ENCODE peak calls at places on chromosomes 6 and 20, in eight cellular contexts. H, X, D, N, V, O, L and S are unnamed samples.

GRCh38 chr6:106886444-106886843 is 88.1 kb downstream of the CD24 start:
- DNase-seq in O (no peak), X (no peak), D (no peak), L (no peak), N (no peak), V (no peak), H (no peak), S (no peak)

GRCh38 chr20:49420811-49421295 is 61.6 kb downstream of the KCNB1 start:
- DNase-seq in X (no peak), L (no peak), O (no peak), V (no peak), H (peak), D (peak), N (no peak), S (no peak)

GRCh38 chr6:157253699-157254098 is 69.6 kb downstream of the TMEM242 start:
- DNase-seq in O (no peak), D (no peak), N (no peak), X (no peak), V (no peak), H (no peak), L (no peak), S (no peak)

GRCh38 chr6:105648276-105648675 is 245.4 kb upstream of the PREP start:
- DNase-seq in N (no peak), H (no peak), L (no peak), X (no peak), D (no peak), V (no peak), O (no peak), S (no peak)

GRCh38 chr20:46117704-46118467 is at the start of gene CD40:
- DNase-seq in O (peak), X (peak), V (no peak), N (peak), L (peak), D (peak), H (peak), S (no peak)

GRCh38 chr6:40956871-40957270 is 82.2 kb downstream of the UNC5CL start:
- DNase-seq in L (no peak), H (peak), X (no peak), D (no peak), N (no peak), O (no peak), V (no peak), S (no peak)

GRCh38 chr6:10154251-10154650 is 260.6 kb downstream of the TFAP2A start:
- DNase-seq in H (no peak), D (no peak), L (no peak), X (no peak), O (no peak), N (no peak), V (no peak), S (no peak)

GRCh38 chr6:90025418-90026089 is 131.3 kb downstream of the GJA10 start:
- DNase-seq in N (no peak), H (peak), D (no peak), O (no peak), L (peak), V (peak), X (no peak), S (no peak)

GRCh38 chr6:162058281-162058875 is 669.2 kb downstream of the PRKN start:
- DNase-seq in L (peak), H (peak), O (no peak), V (peak), X (no peak), D (no peak), N (no peak), S (no peak)

GRCh38 chr6:81138236-81138635 is 614.2 kb downstream of the TENT5A start:
- DNase-seq in D (no peak), H (peak), V (no peak), O (no peak), X (no peak), L (peak), N (no peak), S (no peak)

GRCh38 chr20:7458459-7458858 is 481.8 kb downstream of the HAO1 start:
- DNase-seq in O (no peak), L (no peak), V (no peak), D (no peak), X (no peak), H (no peak), N (no peak), S (no peak)

GRCh38 chr6:88566746-88567534 is 396.5 kb downstream of the RNGTT start:
- DNase-seq in X (no peak), O (no peak), D (no peak), N (peak), H (no peak), V (no peak), L (no peak), S (no peak)

GRCh38 chr20:59810376-59811187 is 122.9 kb downstream of the SYCP2 start:
- DNase-seq in L (no peak), O (no peak), H (no peak), D (no peak), N (no peak), X (no peak), V (no peak), S (no peak)

GRCh38 chr6:168782211-168782729 is 341.3 kb downstream of the SMOC2 start:
- DNase-seq in L (no peak), X (no peak), V (no peak), H (no peak), O (no peak), N (no peak), D (no peak), S (no peak)

GRCh38 chr6:101909376-101909775 is 515.9 kb downstream of the GRIK2 start:
- DNase-seq in D (no peak), N (no peak), X (no peak), L (no peak), H (no peak), O (no peak), V (no peak), S (no peak)

GRCh38 chr6:47064274-47064673 is 22.1 kb upstream of the ADGRF1 start:
- DNase-seq in D (no peak), L (peak), X (no peak), H (no peak), V (peak), O (no peak), N (no peak), S (no peak)

GRCh38 chr20:64188682-64189529 is 24.7 kb downstream of the MYT1 start:
- DNase-seq in V (peak), N (no peak), O (no peak), X (no peak), H (peak), D (peak), L (peak), S (peak)

GRCh38 chr6:90375681-90376439 is 79.2 kb upstream of the BACH2 start:
- DNase-seq in H (peak), D (no peak), V (no peak), O (no peak), N (no peak), L (peak), X (no peak), S (no peak)

GRCh38 chr6:70421509-70421908 is 8.2 kb downstream of the FAM135A start:
- DNase-seq in X (no peak), N (no peak), H (no peak), V (no peak), L (no peak), O (no peak), D (no peak), S (no peak)

GRCh38 chr20:52847739-52848359 is 124.3 kb upstream of the TSHZ2 start:
- DNase-seq in D (no peak), V (no peak), O (no peak), X (no peak), H (no peak), N (no peak), L (no peak), S (no peak)

GRCh38 chr20:46123482-46124245 is 5.5 kb downstream of the CD40 start:
- DNase-seq in D (no peak), V (no peak), H (no peak), N (no peak), L (no peak), X (no peak), O (no peak), S (peak)

GRCh38 chr6:107716688-107717089 is 107.4 kb downstream of the SCML4 start:
- DNase-seq in O (peak), L (peak), N (peak), D (peak), H (peak), V (no peak), X (peak), S (no peak)

GRCh38 chr6:1604347-1604990 is 5.2 kb upstream of the FOXC1 start:
- DNase-seq in L (peak), H (no peak), X (peak), V (peak), D (peak), N (peak), O (peak), S (no peak)

GRCh38 chr6:5398530-5398929 is 137.2 kb downstream of the FARS2 start:
- DNase-seq in H (peak), O (no peak), L (peak), N (peak), D (no peak), X (no peak), V (peak), S (no peak)

GRCh38 chr6:5403076-5403475 is 141.8 kb downstream of the FARS2 start:
- DNase-seq in X (no peak), H (no peak), N (no peak), D (no peak), L (no peak), V (peak), O (no peak), S (no peak)

GRCh38 chr6:5399391-5399790 is 138.1 kb downstream of the FARS2 start:
- DNase-seq in L (no peak), N (no peak), H (no peak), D (no peak), O (no peak), V (no peak), X (no peak), S (no peak)

GRCh38 chr6:5403619-5404018 is 142.3 kb downstream of the FARS2 start:
- DNase-seq in O (no peak), D (no peak), H (peak), N (no peak), V (peak), X (no peak), L (peak), S (no peak)

GRCh38 chr6:5401845-5402738 is 140.8 kb downstream of the FARS2 start:
- DNase-seq in H (peak), V (no peak), N (no peak), O (no peak), L (peak), X (no peak), D (no peak), S (no peak)
- TF ChIP-seq CTCF in H (peak), V (peak), N (peak), O (no peak), L (peak), X (peak), D (peak), S (peak)

DNA sequence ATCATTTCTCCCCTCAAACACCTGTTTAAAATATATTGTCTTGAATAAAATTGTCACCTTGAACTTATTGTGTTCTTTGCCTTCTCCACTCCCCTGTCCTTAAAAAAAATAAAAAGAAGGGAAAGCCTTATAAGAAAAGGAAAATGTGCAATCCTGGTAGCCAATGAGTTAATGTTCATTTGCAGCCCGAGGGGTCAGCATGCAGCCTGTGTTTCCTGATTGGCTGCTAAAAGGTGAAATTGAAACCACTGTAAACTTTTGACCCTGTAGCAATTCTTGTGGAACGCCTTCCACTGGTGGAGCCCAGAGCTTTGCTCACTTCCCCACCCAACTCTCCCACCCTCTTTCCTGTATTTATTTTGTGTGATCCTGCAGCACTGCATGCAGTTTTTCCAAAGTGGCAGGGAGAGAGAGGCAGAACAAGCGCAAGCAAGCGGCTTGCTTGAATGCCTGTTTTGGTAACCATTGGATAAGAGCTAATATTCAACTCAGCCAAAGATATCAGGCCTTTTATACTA is 74.9 kb downstream of the NCOA3 start:
- DNase-seq in D (peak), H (peak), O (no peak), V (peak), X (no peak), N (peak), L (peak), S (no peak)
- TF ChIP-seq CTCF in D (no peak), H (no peak), O (no peak), V (no peak), X (no peak), N (no peak), L (no peak), S (no peak)

DNA sequence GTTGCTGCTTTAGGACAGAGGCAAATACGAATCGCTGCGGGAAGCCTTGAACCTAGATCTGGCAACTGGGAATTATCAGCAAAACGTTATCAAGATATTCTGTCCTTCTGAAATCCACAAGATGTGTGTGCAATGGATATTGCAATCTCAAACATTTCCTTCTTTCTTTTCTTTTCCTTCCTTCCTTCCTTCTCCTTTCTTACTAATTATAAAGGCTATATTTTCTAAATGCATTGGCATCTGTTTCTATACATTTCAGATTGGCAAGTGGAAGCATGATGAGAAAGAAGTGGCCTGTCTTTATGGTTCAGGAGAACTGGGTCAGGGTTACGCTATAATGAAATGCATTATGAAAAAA is 2.0 kb downstream of the TAGAP start:
- DNase-seq in X (no peak), L (no peak), V (no peak), H (no peak), D (no peak), N (no peak), O (no peak), S (no peak)
- TF ChIP-seq CTCF in X (peak), L (no peak), V (no peak), H (no peak), D (peak), N (no peak), O (peak), S (peak)

GRCh38 chr6:49548613-49549304 is 1.7 kb upstream of the C6orf141 start:
- DNase-seq in D (no peak), O (no peak), H (no peak), N (no peak), X (no peak), V (no peak), L (no peak), S (no peak)
- TF ChIP-seq CTCF in D (no peak), O (no peak), H (peak), N (no peak), X (no peak), V (no peak), L (peak), S (no peak)

DNA sequence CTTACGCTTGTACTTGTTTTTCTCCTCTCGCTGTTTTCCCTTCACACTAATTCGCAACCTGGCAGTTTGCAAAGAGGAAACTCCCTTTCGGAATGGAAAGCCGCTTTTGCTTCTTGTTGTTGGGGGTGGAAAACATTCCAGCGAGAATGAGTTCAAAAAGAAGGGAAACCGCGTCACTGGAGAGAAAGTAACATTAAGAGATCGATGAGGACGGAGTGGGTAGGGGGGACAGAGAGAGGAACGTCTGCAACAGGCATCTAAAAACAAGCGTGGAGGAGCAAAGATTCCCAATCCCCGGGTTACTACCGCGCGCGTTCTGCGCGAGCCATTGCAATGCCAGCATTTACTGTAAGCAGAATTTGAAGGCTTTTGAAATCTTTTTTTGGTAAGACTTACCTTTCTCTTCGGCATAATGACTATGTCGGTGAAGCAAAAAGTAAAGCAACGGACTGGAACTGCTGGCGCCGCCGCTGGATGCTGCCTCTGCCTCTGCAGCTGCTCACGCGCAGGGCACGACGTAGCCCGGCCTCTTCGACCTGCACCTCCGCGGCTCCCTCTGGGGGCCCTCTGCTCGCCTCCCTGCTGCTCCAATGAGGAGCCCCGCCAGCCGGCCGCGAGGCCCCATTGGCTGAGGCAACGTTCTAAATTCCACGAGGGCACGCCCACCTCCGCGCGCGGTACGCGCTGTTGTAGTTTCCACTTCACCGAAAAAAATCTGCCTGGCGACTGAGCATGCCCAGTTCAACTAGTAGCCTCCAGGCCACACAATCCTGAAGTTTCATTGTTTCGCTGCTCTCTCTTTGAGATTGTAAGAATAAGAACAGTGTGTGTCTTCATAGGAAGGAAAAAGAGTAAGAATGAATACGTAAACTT is at the start of gene HMGN3:
- DNase-seq in V (peak), X (peak), D (peak), L (peak), O (peak), H (peak), N (peak), S (peak)
- TF ChIP-seq CTCF in V (no peak), X (no peak), D (peak), L (no peak), O (no peak), H (no peak), N (peak), S (no peak)

DNA sequence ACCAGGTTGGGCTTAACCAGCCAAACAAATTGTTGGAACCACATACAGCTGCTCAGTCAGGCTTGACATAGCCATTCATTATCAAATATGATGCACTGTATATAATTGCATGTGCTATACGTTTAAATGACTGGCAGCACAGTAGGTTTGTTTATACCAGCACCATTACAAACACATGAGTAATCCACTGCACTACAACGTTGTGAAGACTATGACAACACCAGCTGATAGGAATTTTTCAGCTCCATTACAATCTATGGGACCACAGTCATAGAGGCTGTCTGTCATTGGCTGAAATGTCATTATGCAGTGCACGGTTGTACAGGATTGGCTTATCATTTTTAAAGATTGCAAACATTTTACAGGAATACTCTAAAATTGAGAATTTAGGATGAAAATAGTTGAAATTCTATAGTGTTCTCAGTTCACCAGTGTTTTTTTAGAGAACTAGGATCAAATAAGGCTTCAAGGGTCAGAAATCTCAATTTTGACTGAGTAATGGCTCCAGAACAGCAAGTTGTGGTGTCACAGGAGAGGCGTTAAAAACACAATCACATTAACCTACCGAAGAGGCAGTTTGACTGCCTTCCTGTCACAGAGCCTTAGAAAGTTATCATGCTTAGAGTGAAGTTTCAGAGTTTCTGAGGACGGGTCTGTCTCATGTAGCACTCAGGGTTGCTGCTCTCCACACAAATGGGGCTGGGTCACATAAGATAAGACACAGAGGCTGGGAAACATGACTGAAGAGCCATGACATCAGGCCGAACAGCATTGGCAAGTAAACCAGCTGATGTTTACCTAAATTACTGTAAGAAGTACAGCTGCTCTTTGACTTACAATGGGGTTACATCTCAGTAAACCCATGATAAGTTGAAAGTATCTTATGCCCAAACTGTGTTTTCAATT is 60.7 kb upstream of the SMLR1 start:
- DNase-seq in L (no peak), N (no peak), H (no peak), X (no peak), O (no peak), D (no peak), V (no peak), S (no peak)
- TF ChIP-seq CTCF in L (no peak), N (no peak), H (no peak), X (no peak), O (no peak), D (no peak), V (no peak), S (no peak)